ENCODE peak calls at places on chromosomes 2 and 18, in four cellular contexts. W is ELR; V is cardiac muscle cell; A is naive thymus-derived CD8-positive, alpha-beta T cell. N is an unnamed sample.

GRCh38 chr2:128381001-128381938 is 62.6 kb upstream of the HS6ST1 start:
- DNase-seq in W (no peak), A (peak), V (peak), N (no peak)

GRCh38 chr2:27720004-27720551 is 51.4 kb upstream of the MRPL33 start:
- DNase-seq in A (no peak), V (peak), W (peak), N (no peak)

GRCh38 chr2:89763254-89763580 is 1071.7 kb downstream of the RPIA start:
- DNase-seq in W (no peak), V (no peak), A (no peak), N (no peak)

GRCh38 chr2:218975060-218975777 is 9.8 kb downstream of the FEV start:
- DNase-seq in A (peak), W (no peak), V (no peak), N (no peak)

GRCh38 chr18:22349317-22349898 is 68.3 kb downstream of the CTAGE1 start:
- DNase-seq in V (peak), W (no peak), A (no peak), N (no peak)

GRCh38 chr2:45930396-45930792 is 278.9 kb downstream of the PRKCE start:
- DNase-seq in V (peak), A (no peak), W (peak), N (no peak)

GRCh38 chr2:46179037-46179621 is 118.1 kb upstream of the EPAS1 start:
- DNase-seq in A (peak), V (peak), W (peak), N (no peak)

GRCh38 chr2:65240657-65241056 is 13.0 kb downstream of the ACTR2 start:
- DNase-seq in A (no peak), W (peak), V (peak), N (no peak)

GRCh38 chr2:146987996-146988395 is 856.8 kb upstream of the ACVR2A start:
- DNase-seq in W (no peak), V (no peak), A (no peak), N (no peak)

GRCh38 chr2:231187736-231188505 is 10.5 kb upstream of the ARMC9 start:
- DNase-seq in V (peak), A (no peak), W (no peak), N (no peak)

GRCh38 chr2:224038049-224038829 is 847 bp downstream of the SERPINE2 start:
- DNase-seq in A (no peak), V (peak), W (peak), N (peak)

GRCh38 chr2:510839-511238 is 166.4 kb downstream of the TMEM18 start:
- DNase-seq in W (no peak), A (no peak), V (no peak), N (no peak)

GRCh38 chr2:54013996-54014395 is 43.2 kb upstream of the PSME4 start:
- DNase-seq in V (no peak), W (no peak), A (no peak), N (no peak)

GRCh38 chr2:158315000-158315399 is 141.6 kb downstream of the CCDC148 start:
- DNase-seq in A (no peak), V (no peak), W (no peak), N (no peak)

GRCh38 chr2:142037744-142038143 is 93.1 kb downstream of the LRP1B start:
- DNase-seq in W (peak), A (no peak), V (no peak), N (no peak)

GRCh38 chr2:65564299-65564698 is 131.9 kb upstream of the SPRED2 start:
- DNase-seq in W (no peak), V (no peak), A (no peak), N (no peak)

GRCh38 chr2:230891108-230891507 is 26.4 kb downstream of the ITM2C start:
- DNase-seq in V (peak), W (peak), A (no peak), N (no peak)

GRCh38 chr2:60819155-60819862 is 62.1 kb upstream of the REL start:
- DNase-seq in A (peak), V (no peak), W (no peak), N (peak)

GRCh38 chr18:65206551-65207260 is 544.1 kb upstream of the CDH7 start:
- DNase-seq in V (no peak), W (no peak), A (no peak), N (no peak)

GRCh38 chr2:105836341-105836740 is 91.6 kb downstream of the NCK2 start:
- DNase-seq in A (no peak), W (no peak), V (no peak), N (no peak)

GRCh38 chr18:32803571-32803970 is 30.7 kb upstream of the KLHL14 start:
- DNase-seq in V (no peak), A (no peak), W (no peak), N (peak)

GRCh38 chr2:239109041-239109915 is 261.4 kb downstream of the TWIST2 start:
- DNase-seq in W (peak), A (no peak), V (no peak), N (no peak)

GRCh38 chr18:61400714-61401113 is 67.5 kb downstream of the CDH20 start:
- DNase-seq in W (peak), V (peak), A (no peak), N (no peak)

GRCh38 chr2:159111346-159111922 is 143.0 kb downstream of the TANC1 start:
- DNase-seq in A (no peak), V (no peak), W (no peak), N (no peak)

GRCh38 chr18:79988925-79989361 is 580 bp upstream of the TXNL4A start:
- DNase-seq in A (no peak), V (peak), W (peak), N (no peak)

GRCh38 chr18:79868811-79869541 is 71.2 kb downstream of the KCNG2 start:
- DNase-seq in V (no peak), W (no peak), A (no peak), N (no peak)

N was measured in B cell.